ENCODE peak calls at places on chromosomes 11 and 22, in four cellular contexts. Q is IMR-90, O is colonic mucosa, R is right atrium auricular region. H is an unnamed sample.

GRCh38 chr22:35308480-35308945 is 8.8 kb downstream of the TOM1 start:
- DNase-seq in O (no peak), Q (no peak), R (no peak), H (no peak)

GRCh38 chr11:127632546-127632945 is 632.0 kb upstream of the KIRREL3 start:
- DNase-seq in O (no peak), R (no peak), Q (no peak), H (no peak)

GRCh38 chr11:12362857-12363256 is 14.5 kb upstream of the PARVA start:
- DNase-seq in R (no peak), O (no peak), Q (no peak), H (no peak)

GRCh38 chr22:24156146-24156914 is 25.0 kb upstream of the SUSD2 start:
- DNase-seq in Q (peak; percentile 52), O (peak; percentile 39), R (no peak), H (no peak)

GRCh38 chr11:890794-891600 is 19.6 kb downstream of the CHID1 start:
- DNase-seq in R (no peak), Q (no peak), O (no peak), H (no peak)

GRCh38 chr11:109933126-109933525 is 160.1 kb upstream of the ZC3H12C start:
- DNase-seq in O (no peak), Q (peak; percentile 33), R (no peak), H (no peak)

GRCh38 chr22:44618400-44618799 is 83.6 kb upstream of the PRR5 start:
- DNase-seq in O (no peak), Q (no peak), R (no peak), H (no peak)

GRCh38 chr22:46866591-46866990 is 104.1 kb downstream of the TBC1D22A start:
- DNase-seq in O (no peak), Q (peak; percentile 92), R (no peak), H (no peak)

GRCh38 chr11:75954039-75954438 is 139.0 kb downstream of the UVRAG start:
- DNase-seq in R (no peak), Q (no peak), O (no peak), H (no peak)

GRCh38 chr11:120284272-120284671 is 40.8 kb upstream of the TLCD5 start:
- DNase-seq in O (no peak), Q (no peak), R (no peak), H (no peak)

GRCh38 chr22:25702046-25702445 is 39.9 kb upstream of the MYO18B start:
- DNase-seq in R (no peak), O (no peak), Q (peak; percentile 29), H (no peak)

GRCh38 chr22:20378110-20378509 is 15.8 kb upstream of the ZNF74 start:
- DNase-seq in R (no peak), Q (no peak), O (no peak), H (no peak)

GRCh38 chr11:86152901-86153300 is 84.0 kb upstream of the PICALM start:
- DNase-seq in R (no peak), Q (no peak), O (no peak), H (no peak)

GRCh38 chr11:56885182-56885581 is 103.5 kb upstream of the OR5AK2 start:
- DNase-seq in Q (no peak), O (peak; percentile 80), R (no peak), H (no peak)
- H3K27ac ChIP-seq in Q (no peak overlapping the region), O (peak overlapping the region; percentile 50), R (no peak overlapping the region), H (no peak overlapping the region)

DNA sequence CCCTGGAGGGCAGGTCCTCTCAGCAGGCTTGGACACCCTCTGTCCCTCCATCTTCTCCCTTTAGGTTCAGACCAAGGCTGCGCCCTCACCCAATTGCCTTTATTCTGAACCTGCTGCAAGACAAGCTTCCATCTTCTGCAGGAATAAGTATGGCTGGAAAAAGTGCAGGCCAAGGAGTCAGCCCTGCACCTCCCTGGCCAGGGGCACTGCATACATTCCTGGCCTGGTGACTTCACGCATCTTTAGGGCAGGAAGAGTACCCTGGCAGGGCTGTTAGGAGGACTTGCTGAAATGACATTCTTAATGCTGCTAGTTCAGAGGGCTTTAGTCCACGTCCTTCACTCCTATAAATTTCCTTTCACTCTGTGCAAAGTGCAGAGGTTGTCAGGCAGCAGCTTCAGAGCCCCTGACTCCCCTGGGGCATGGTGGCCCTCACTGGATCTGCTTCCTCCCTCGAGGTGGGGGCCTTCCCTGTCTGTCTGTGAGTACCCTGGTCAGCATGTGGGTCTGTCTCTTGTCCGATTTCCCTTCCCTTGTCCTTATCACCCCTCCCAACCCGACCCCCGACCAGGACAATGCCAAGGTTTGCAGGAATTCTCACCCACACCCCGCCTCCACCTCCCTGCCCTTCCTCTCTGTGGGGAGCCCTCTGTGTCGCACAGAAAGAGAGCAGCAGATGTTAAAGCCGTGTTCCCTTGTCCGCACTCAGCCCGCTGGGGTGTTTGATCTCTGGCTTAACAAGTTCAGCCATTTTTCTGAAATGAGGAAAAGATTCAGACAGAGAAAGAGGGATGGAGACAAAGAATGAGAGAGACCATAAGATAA is 124.5 kb upstream of the SYT13 start:
- DNase-seq in Q (no peak), O (no peak), R (no peak), H (peak; percentile 40)
- H3K4me3 ChIP-seq in Q (no peak overlapping the region), O (no peak overlapping the region), R (no peak overlapping the region), H (no peak overlapping the region)

DNA sequence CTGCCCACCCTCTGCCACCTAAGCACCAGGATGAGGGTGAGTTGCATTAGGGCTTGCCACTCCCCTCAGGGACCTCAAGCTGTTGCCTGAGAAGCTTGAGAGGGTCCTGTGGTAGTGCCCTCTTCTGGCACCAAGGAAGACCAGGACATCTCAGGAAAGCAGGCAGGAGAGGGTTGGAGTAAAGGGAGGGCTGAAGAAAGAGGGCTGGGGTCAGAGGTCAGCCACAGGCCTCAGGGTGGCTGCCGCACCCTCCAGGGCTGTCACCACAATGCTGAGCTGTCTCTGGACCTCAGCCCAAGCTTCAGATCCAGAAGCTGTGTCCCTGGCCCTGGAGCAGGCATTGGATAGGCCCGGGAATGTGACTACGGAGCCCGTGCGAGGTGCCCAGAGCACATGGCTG is 4.1 kb downstream of the SAC3D1 start:
- DNase-seq in O (no peak), R (no peak), Q (no peak), H (no peak)
- TF ChIP-seq CTCF in O (no peak), R (no peak), Q (no peak), H (no peak)

DNA sequence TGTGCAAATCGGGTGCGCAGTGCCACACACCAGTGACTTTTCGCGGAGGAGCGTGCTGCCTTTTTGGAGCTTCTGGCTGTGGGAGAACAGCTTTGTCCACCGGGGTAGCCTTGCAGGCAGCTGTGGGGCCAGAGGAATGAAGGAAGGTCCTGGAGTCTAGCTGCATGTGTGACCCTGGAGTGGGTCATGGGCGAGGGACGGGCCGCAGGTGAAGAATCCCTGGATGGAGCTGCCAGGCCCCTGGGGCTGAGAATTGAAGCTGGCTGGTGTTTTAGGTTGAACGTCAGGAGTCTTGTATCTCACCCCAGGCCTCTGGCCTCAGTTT is 8.6 kb downstream of the CCND1 start:
- DNase-seq in Q (no peak), R (no peak), O (no peak), H (no peak)
- H3K27ac ChIP-seq in Q (no peak overlapping the region), R (no peak overlapping the region), O (no peak overlapping the region), H (no peak overlapping the region)

GRCh38 chr11:19291064-19291463 is 50.3 kb upstream of the E2F8 start:
- DNase-seq in O (no peak), Q (no peak), R (no peak), H (no peak)
- H3K4me3 ChIP-seq in O (no peak overlapping the region), Q (no peak overlapping the region), R (no peak overlapping the region), H (no peak overlapping the region)

DNA sequence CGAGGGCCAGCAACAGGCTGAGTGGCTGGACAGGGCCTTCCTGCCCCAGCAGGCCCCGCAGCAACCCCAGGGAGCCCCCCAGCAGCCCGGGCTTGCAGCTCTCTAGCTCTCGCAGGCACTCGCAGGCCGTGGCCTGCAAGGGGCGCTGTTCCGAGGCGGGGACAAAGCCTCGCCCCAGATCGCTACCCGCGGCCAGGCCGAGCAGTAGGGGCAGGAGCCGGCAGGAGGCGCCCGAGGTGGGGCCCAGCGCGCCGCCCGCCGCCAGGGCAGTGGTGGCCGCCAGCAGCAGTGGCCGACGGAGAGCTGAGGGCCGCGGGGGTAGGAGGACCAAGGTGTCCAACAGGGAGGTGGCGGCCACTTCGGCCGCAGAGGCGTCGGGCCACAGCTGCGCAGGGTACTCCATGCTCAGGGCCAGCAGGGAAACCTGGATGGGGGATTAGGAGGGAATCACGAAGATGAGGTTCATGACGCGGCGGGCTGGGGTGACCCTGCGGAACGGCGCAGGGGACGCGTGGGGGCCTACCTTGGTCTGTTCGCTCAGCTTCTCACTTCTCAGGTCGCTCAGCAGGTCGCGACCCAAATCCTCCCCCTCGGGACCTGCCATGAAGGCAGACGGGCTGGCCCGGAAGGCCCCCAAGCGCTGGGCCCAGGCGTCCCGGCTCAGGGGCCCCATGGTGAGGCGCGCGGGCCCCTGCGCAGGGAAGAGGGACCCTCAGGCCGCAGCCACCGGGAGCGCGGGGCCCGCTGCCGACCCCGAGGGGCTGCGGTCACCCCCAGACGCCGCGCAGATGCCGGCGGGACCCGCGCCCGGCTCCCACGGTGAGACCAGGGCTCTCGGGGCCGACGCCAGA is 632 bp downstream of the AP5B1 start:
- DNase-seq in Q (peak; percentile 67), O (peak; percentile 84), R (peak; percentile 78), H (peak; percentile 85)
- TF ChIP-seq CTCF in Q (peak; percentile 99), O (peak; percentile 93), R (peak; percentile 96), H (peak; percentile 92)

GRCh38 chr11:69053546-69054396 is 5.0 kb downstream of the TPCN2 start:
- DNase-seq in Q (no peak), O (no peak), R (no peak), H (no peak)
- H3K27ac ChIP-seq in Q (no peak overlapping the region), O (no peak overlapping the region), R (no peak overlapping the region), H (no peak overlapping the region)

DNA sequence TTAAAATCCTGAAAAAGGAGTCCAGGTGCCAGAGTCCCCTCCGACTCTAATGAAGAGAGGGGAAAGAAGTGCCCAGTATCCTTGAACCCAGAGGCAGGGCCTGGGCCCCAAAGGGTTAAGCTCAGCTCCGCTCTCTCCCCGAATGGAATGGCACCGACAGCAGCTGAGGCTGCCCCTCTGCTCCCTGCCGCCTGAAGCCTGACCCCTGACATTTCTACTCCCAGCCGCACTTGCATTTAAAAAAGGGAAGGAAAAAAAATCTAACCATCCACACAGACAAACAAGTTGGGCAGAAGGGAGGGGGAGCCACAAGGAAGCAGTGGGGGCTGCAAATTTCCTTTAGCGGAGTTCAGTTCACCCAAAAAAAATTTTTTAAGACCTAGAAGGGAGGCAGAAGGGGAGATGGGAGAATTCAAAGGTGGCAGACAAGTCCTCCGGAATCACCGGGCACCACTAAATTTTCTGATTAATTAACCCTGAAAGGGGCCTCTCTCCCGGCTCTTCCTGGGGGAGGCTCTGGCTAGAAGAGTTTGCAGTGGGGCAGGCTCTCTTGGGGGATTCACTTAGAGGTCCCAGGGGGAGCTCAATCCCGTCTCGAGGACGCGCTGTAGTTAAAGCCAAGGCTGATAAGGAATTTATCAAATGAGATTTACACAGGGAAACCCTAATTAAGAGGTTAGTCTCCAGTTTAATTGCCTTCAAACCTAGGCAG is 25.7 kb downstream of the MN1 start:
- DNase-seq in Q (no peak), R (no peak), O (no peak), H (no peak)
- H3K4me3 ChIP-seq in Q (no peak overlapping the region), R (peak overlapping the region; percentile 5), O (no peak overlapping the region), H (peak overlapping the region; percentile 54)